ENCODE peak calls at places on chromosomes 6 and 20, in ten cellular contexts. W is GM23248, N is neural progenitor cell, V is HCT116, C is MM.1S, S is PC-3, X is hepatocyte, R is PC-9, K is astrocyte, A is GM23338. P is an unnamed sample.

GRCh38 chr20:48360338-48360698 is 467.5 kb downstream of the PREX1 start:
- DNase-seq in V (no peak), S (no peak), K (no peak), X (no peak), C (peak), A (no peak), R (no peak), W (no peak), N (no peak), P (no peak)

GRCh38 chr6:113160716-113161115 is 696.4 kb upstream of the MARCKS start:
- DNase-seq in K (no peak), W (no peak), C (no peak), A (no peak), X (no peak), R (no peak), N (no peak), S (no peak), V (no peak), P (no peak)

GRCh38 chr20:6533321-6533720 is 234.2 kb upstream of the BMP2 start:
- DNase-seq in C (no peak), A (no peak), K (peak), S (no peak), N (peak), V (no peak), X (peak), W (peak), R (no peak), P (no peak)

GRCh38 chr6:1917628-1918371 is 308.1 kb downstream of the FOXC1 start:
- DNase-seq in W (peak), R (peak), K (peak), V (peak), C (no peak), A (no peak), N (no peak), S (peak), X (peak), P (peak)

GRCh38 chr6:22253955-22254655 is 42.7 kb downstream of the PRL start:
- DNase-seq in X (no peak), K (no peak), C (no peak), A (no peak), V (no peak), W (no peak), R (no peak), S (no peak), N (peak), P (no peak)

GRCh38 chr20:6140947-6141346 is 18.1 kb upstream of the FERMT1 start:
- DNase-seq in X (no peak), R (no peak), W (peak), N (peak), V (no peak), K (no peak), C (no peak), A (peak), S (peak), P (peak)

GRCh38 chr6:93407186-93407585 is 12.2 kb downstream of the EPHA7 start:
- DNase-seq in A (no peak), V (no peak), R (no peak), C (no peak), W (no peak), X (peak), K (peak), N (no peak), S (peak), P (no peak)

GRCh38 chr20:38055294-38055693 is 21.7 kb downstream of the RPRD1B start:
- DNase-seq in A (no peak), N (no peak), R (no peak), W (peak), V (no peak), S (no peak), K (peak), C (no peak), X (no peak), P (no peak)

GRCh38 chr20:1987826-1988225 is 6.0 kb downstream of the PDYN start:
- DNase-seq in V (no peak), R (no peak), S (peak), K (peak), W (peak), N (no peak), C (no peak), A (no peak), X (no peak), P (no peak)

GRCh38 chr6:108030223-108030622 is 44.3 kb downstream of the OSTM1 start:
- DNase-seq in S (no peak), X (no peak), R (no peak), W (no peak), C (no peak), N (peak), V (no peak), K (no peak), A (no peak), P (no peak)

GRCh38 chr20:25706793-25707192 is 10.1 kb upstream of the ZNF337 start:
- DNase-seq in A (no peak), W (no peak), S (no peak), C (no peak), K (no peak), R (no peak), X (no peak), N (no peak), V (no peak), P (no peak)

GRCh38 chr20:50056951-50057403 is 56.0 kb downstream of the UBE2V1 start:
- DNase-seq in W (no peak), A (no peak), R (no peak), K (no peak), N (no peak), X (no peak), V (no peak), S (no peak), C (peak), P (no peak)

GRCh38 chr6:113632220-113632864 is 224.8 kb upstream of the MARCKS start:
- DNase-seq in R (peak), V (peak), K (peak), X (peak), S (peak), C (peak), N (no peak), A (no peak), W (peak), P (no peak)

GRCh38 chr20:5886788-5887187 is 63.5 kb downstream of the TRMT6 start:
- DNase-seq in W (no peak), A (no peak), K (peak), C (no peak), R (no peak), X (no peak), N (no peak), V (no peak), S (no peak), P (no peak)

GRCh38 chr20:62352402-62353288 is 14.5 kb downstream of the LAMA5 start:
- DNase-seq in C (no peak), V (no peak), X (no peak), N (no peak), S (peak), A (no peak), R (no peak), W (no peak), K (no peak), P (no peak)

GRCh38 chr20:17725094-17725835 is 25.5 kb downstream of the BANF2 start:
- DNase-seq in A (no peak), R (no peak), V (no peak), W (no peak), X (no peak), C (no peak), S (no peak), N (no peak), K (no peak), P (no peak)

GRCh38 chr6:126600258-126600916 is 260.5 kb downstream of the CENPW start:
- DNase-seq in W (no peak), C (no peak), R (no peak), N (no peak), S (no peak), A (no peak), V (no peak), K (no peak), X (no peak), P (no peak)

GRCh38 chr6:44058617-44059358 is 68.5 kb downstream of the MRPL14 start:
- DNase-seq in C (no peak), V (peak), K (peak), W (peak), X (peak), A (no peak), N (no peak), R (peak), S (peak), P (no peak)

GRCh38 chr6:138970856-138971425 is 17.1 kb downstream of the REPS1 start:
- DNase-seq in V (peak), A (no peak), N (no peak), R (no peak), K (peak), C (no peak), W (peak), X (peak), S (peak), P (no peak)

GRCh38 chr20:17077030-17077429 is 149.8 kb upstream of the PCSK2 start:
- DNase-seq in W (no peak), S (no peak), X (no peak), N (no peak), V (no peak), C (no peak), A (no peak), R (no peak), K (no peak), P (no peak)

GRCh38 chr20:14897608-14898007 is 560.2 kb upstream of the FLRT3 start:
- DNase-seq in V (no peak), C (no peak), X (no peak), N (no peak), A (no peak), S (no peak), K (no peak), W (no peak), R (no peak), P (no peak)

GRCh38 chr6:33993091-33993490 is 152.8 kb downstream of the GRM4 start:
- DNase-seq in A (no peak), N (no peak), C (no peak), R (no peak), K (no peak), X (no peak), V (no peak), W (peak), S (no peak), P (no peak)

DNA sequence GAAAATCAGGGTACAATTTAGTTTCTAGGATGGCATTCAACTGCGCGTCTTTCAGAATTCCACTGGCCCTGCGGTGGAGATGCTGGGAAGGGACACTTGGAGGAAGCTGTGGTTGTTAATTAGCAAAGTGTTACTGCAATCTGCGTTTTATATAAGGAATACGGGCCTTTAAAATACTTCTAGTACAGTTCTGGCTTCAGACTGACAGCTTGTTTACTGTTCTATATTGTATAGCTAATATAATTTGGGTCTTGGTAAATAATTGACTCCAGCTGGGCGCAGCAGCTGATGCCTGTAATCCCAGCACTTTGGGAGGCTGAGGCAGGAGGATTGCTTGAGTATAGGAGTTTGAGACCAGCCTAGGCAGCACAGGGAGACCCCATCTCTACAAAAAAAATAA is 63.7 kb downstream of the MYB start:
- DNase-seq in W (no peak), N (no peak), R (no peak), A (no peak), S (no peak), V (no peak), X (no peak), C (no peak), K (no peak), P (no peak)
- H2AFZ ChIP-seq in W (no peak), N (peak), R (no peak), A (peak), S (peak), V (no peak), X (no peak), C (peak), K (no peak), P (peak)

GRCh38 chr20:3658708-3659491 is 4.3 kb downstream of the GFRA4 start:
- DNase-seq in R (no peak), A (no peak), S (no peak), W (no peak), C (peak), X (no peak), V (no peak), K (no peak), N (no peak), P (no peak)

GRCh38 chr20:3659492-3660261 is 3.5 kb downstream of the GFRA4 start:
- DNase-seq in C (no peak), V (no peak), R (no peak), N (no peak), A (no peak), W (no peak), S (no peak), K (no peak), X (no peak), P (no peak)

GRCh38 chr20:3661836-3662665 is 1.1 kb downstream of the GFRA4 start:
- DNase-seq in W (no peak), R (no peak), S (no peak), N (no peak), A (no peak), X (no peak), V (no peak), C (no peak), K (no peak), P (no peak)

GRCh38 chr20:3661060-3661820 is 2.0 kb downstream of the GFRA4 start:
- DNase-seq in N (no peak), K (no peak), R (no peak), W (peak), A (peak), V (no peak), S (no peak), C (no peak), X (no peak), P (no peak)

GRCh38 chr20:3660262-3661059 is 2.7 kb downstream of the GFRA4 start:
- DNase-seq in V (no peak), R (no peak), N (no peak), A (peak), C (no peak), S (no peak), X (no peak), W (peak), K (no peak), P (no peak)
- TF ChIP-seq EZH2 in V (no peak), R (no peak), N (no peak), A (peak), C (no peak), S (no peak), X (peak), W (peak), K (no peak), P (no peak)

GRCh38 chr6:37673436-37673835 is 24.2 kb downstream of the MDGA1 start:
- DNase-seq in W (no peak), V (no peak), A (no peak), R (no peak), K (no peak), X (no peak), S (no peak), C (no peak), N (no peak), P (no peak)
- H2AFZ ChIP-seq in W (no peak), V (no peak), A (no peak), R (no peak), K (no peak), X (no peak), S (no peak), C (no peak), N (no peak), P (no peak)

GRCh38 chr20:10806539-10806938 is 132.7 kb upstream of the JAG1 start:
- DNase-seq in C (no peak), K (no peak), S (no peak), V (no peak), W (no peak), R (no peak), A (no peak), N (no peak), X (no peak), P (no peak)
- TF ChIP-seq EZH2 in C (no peak), K (no peak), S (no peak), V (no peak), W (no peak), R (no peak), A (no peak), N (no peak), X (no peak), P (no peak)

DNA sequence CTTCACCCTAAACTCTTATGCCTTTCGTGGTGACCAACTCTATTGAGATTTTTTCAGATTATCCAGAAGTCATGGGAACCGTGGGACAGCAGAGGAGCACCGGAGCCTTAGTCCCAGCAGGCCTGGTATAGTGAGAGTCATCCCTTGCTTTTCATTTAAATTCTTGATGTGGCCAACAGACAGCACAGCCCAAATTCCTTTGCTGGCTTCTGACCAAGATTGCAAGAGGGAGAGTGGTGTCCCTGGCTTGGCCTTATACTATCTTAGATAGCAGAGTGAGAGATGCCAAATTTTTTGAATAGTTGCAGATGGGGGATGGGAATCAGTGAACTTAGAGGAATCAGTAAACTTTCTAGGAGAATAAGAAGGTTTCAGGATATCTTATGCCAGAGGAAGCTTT is 7.8 kb downstream of the STX11 start:
- DNase-seq in S (peak), N (no peak), W (peak), V (no peak), X (peak), R (peak), C (no peak), A (peak), K (peak), P (no peak)
- H2AFZ ChIP-seq in S (no peak), N (no peak), W (peak), V (peak), X (no peak), R (no peak), C (no peak), A (no peak), K (no peak), P (no peak)

GRCh38 chr20:34710568-34710839 is 6.4 kb downstream of the TP53INP2 start:
- DNase-seq in A (no peak), S (no peak), K (no peak), W (no peak), V (no peak), X (no peak), R (no peak), N (no peak), C (no peak), P (no peak)

GRCh38 chr20:34710861-34711574 is 6.9 kb downstream of the TP53INP2 start:
- DNase-seq in V (no peak), R (no peak), A (no peak), X (no peak), W (no peak), C (no peak), S (no peak), N (no peak), K (no peak), P (no peak)

GRCh38 chr20:34708621-34709043 is 4.5 kb downstream of the TP53INP2 start:
- DNase-seq in R (no peak), V (no peak), A (peak), C (peak), N (peak), K (no peak), W (peak), S (peak), X (peak), P (peak)

GRCh38 chr20:34709044-34709835 is 5.1 kb downstream of the TP53INP2 start:
- DNase-seq in K (peak), X (peak), S (peak), C (peak), W (peak), V (peak), R (no peak), N (peak), A (peak), P (peak)

DNA sequence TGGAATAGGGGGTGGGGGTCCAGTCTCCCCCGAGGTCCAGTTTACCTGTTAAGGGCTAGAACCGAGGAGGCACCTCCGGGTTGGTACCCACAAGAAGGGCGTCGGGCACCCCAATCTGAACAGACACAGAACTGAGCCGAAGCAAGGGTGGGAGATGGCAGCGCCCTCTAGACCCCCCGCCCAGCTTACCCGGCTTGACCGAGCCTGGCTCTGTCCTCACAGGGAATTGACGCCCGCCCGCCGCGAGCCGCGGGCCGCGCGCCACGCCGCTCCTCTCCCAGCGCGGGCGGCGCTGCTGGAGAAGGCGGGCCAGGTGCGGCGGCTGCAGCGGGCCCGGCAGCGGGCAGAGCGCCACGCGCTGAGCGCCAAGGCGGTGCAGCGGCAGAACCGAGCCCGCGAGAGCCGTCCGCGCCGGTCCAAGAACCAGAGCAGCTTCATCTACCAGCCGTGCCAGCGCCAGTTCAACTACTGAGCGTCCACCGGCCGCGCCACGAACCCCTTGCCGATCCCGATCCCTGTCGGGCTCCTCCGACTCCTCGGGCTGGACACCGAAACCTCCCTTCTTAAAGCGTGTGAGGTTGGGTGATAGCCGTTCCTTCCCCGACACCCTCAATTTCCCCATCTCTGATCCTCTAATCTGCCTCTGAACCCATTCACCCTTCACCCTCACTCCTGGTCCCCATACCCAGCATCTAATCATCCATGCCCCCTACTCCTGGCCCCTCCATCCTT is 5.9 kb downstream of the TP53INP2 start:
- DNase-seq in V (peak), R (no peak), X (peak), C (peak), W (peak), N (peak), K (peak), A (peak), S (peak), P (no peak)
- TF ChIP-seq EZH2 in V (no peak), R (no peak), X (no peak), C (no peak), W (no peak), N (peak), K (no peak), A (no peak), S (no peak), P (peak)

GRCh38 chr6:24982231-24982630 is 46.5 kb upstream of the RIPOR2 start:
- DNase-seq in R (peak), C (no peak), N (no peak), S (no peak), A (no peak), V (no peak), K (peak), W (peak), X (no peak), P (no peak)
- H2AFZ ChIP-seq in R (no peak), C (no peak), N (no peak), S (no peak), A (no peak), V (no peak), K (no peak), W (no peak), X (no peak), P (no peak)

DNA sequence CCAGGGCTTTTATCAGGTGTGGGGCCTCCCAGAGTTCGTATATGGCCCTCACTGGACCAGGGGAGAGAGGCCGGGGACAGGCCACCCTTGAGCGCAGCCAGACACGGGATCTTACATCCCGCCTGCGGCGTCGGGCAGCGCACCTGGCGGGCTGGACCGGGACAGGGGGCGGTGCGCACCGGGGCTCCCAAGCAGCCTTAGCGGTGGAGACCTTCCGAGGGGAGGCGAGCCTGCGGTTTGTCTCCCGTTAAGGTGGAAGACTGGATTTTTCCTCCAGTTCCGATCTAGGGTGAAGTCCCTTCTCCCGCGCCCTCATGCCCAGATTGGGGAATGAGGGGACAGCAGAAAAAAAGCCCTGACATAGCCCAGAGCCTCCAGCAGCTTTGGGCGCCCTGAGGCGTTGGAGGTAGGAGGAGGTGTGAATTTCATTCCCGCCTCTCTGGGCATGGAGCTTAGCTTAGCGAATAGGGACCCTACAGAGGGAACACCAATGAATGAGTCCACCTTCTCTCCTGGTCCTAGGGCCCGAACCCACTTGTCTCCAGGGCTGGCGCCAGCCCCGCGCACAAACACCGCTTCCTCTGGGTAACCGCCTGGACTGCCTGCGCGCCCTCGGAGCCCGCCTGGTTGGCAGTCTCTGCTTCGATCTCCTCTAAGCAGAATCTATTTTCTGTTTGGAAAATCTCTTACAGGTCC is 6.7 kb upstream of the LAMP5 start:
- DNase-seq in W (no peak), X (no peak), V (no peak), C (no peak), N (no peak), R (no peak), K (no peak), A (peak), S (no peak), P (no peak)
- TF ChIP-seq EZH2 in W (no peak), X (peak), V (no peak), C (no peak), N (peak), R (no peak), K (peak), A (peak), S (no peak), P (no peak)

P was measured in DND-41.